ENCODE peak calls at places on chromosomes 7 and 10, in five cellular contexts. V is activated naive CD8-positive, alpha-beta T cell treated with anti-CD3 and anti-CD28 coated beads, Interleukin-2, amount 50 U/mL, for 24 hours; T is activated T-cell treated with anti-CD3 and anti-CD28 coated beads for 4 hours; E is NCI-H1105; L is upper lobe of right lung. B is an unnamed sample.

GRCh38 chr7:50531928-50532327 is 33.3 kb downstream of the DDC start:
- DNase-seq in V (no peak), T (no peak), E (peak), L (no peak), B (no peak)

GRCh38 chr7:81264116-81264515 is 345.3 kb upstream of the SEMA3C start:
- DNase-seq in V (no peak), T (no peak), E (peak), L (no peak), B (no peak)

GRCh38 chr7:92751902-92752901 is 84.2 kb downstream of the CDK6 start:
- DNase-seq in V (no peak), T (no peak), E (no peak), L (no peak), B (no peak)

GRCh38 chr7:43906327-43907010 is at the start of gene URGCP:
- DNase-seq in V (peak), T (peak), E (peak), L (peak), B (no peak)

GRCh38 chr7:418636-419280 is 100.9 kb downstream of the PDGFA start:
- DNase-seq in V (no peak), T (no peak), E (no peak), L (peak), B (no peak)

GRCh38 chr10:37576154-37576553 is 281.3 kb downstream of the ZNF248 start:
- DNase-seq in V (no peak), T (no peak), E (no peak), L (no peak), B (no peak)

GRCh38 chr10:130686680-130687300 is 550.6 kb downstream of the GLRX3 start:
- DNase-seq in V (no peak), T (no peak), E (no peak), L (no peak), B (no peak)

GRCh38 chr10:60797200-60797599 is 18.9 kb downstream of the CDK1 start:
- DNase-seq in V (no peak), T (no peak), E (no peak), L (no peak), B (no peak)

GRCh38 chr7:2109936-2110585 is 122.7 kb downstream of the MAD1L1 start:
- DNase-seq in V (peak), T (peak), E (no peak), L (no peak), B (peak)

GRCh38 chr7:6234384-6234783 is 38.0 kb downstream of the CYTH3 start:
- DNase-seq in V (peak), T (no peak), E (no peak), L (no peak), B (no peak)

GRCh38 chr7:36155811-36156361 is 2.8 kb downstream of the EEPD1 start:
- DNase-seq in V (no peak), T (no peak), E (peak), L (no peak), B (peak)

GRCh38 chr10:88205842-88206446 is 342.5 kb downstream of the PTEN start:
- DNase-seq in V (no peak), T (no peak), E (no peak), L (no peak), B (no peak)

GRCh38 chr10:28105561-28105960 is 106.7 kb upstream of the ODAD2 start:
- DNase-seq in V (no peak), T (no peak), E (no peak), L (no peak), B (no peak)

GRCh38 chr7:30996883-30997282 is 33.1 kb downstream of the GHRHR start:
- DNase-seq in V (no peak), T (no peak), E (no peak), L (no peak), B (no peak)

GRCh38 chr10:115989621-115990020 is 283.4 kb downstream of the GFRA1 start:
- DNase-seq in V (no peak), T (no peak), E (no peak), L (no peak), B (no peak)

GRCh38 chr10:92387289-92387940 is 96.4 kb downstream of the MARCHF5 start:
- DNase-seq in V (peak), T (no peak), E (no peak), L (no peak), B (peak)

GRCh38 chr7:116511552-116512523 is 12.3 kb downstream of the CAV2 start:
- DNase-seq in V (peak), T (no peak), E (no peak), L (no peak), B (peak)

GRCh38 chr10:2938869-2939268 is 128.5 kb upstream of the PFKP start:
- DNase-seq in V (no peak), T (no peak), E (no peak), L (no peak), B (no peak)

GRCh38 chr10:49627031-49627430 is 13.2 kb downstream of the CHAT start:
- DNase-seq in V (no peak), T (no peak), E (no peak), L (no peak), B (no peak)

GRCh38 chr7:635227-635626 is 91.3 kb upstream of the DNAAF5 start:
- DNase-seq in V (no peak), T (no peak), E (no peak), L (peak), B (no peak)

GRCh38 chr7:98294798-98295382 is 13.4 kb downstream of the BRI3 start:
- DNase-seq in V (peak), T (no peak), E (peak), L (peak), B (peak)

GRCh38 chr7:66952343-66953043 is 31.5 kb downstream of the TMEM248 start:
- DNase-seq in V (no peak), T (no peak), E (no peak), L (no peak), B (peak)

GRCh38 chr10:35352508-35352907 is 16.2 kb downstream of the CCNY start:
- DNase-seq in V (no peak), T (no peak), E (no peak), L (no peak), B (no peak)

GRCh38 chr7:1550005-1550845 is 5.8 kb downstream of the TMEM184A start:
- DNase-seq in V (no peak), T (no peak), E (no peak), L (no peak), B (no peak)

GRCh38 chr7:157272351-157273207 is 64.2 kb upstream of the DNAJB6 start:
- DNase-seq in V (no peak), T (no peak), E (no peak), L (peak), B (no peak)

GRCh38 chr7:272108-272615 is 17.8 kb upstream of the FOXL3 start:
- DNase-seq in V (no peak), T (no peak), E (no peak), L (no peak), B (no peak)

GRCh38 chr7:105854516-105854915 is 21.9 kb downstream of the ATXN7L1 start:
- DNase-seq in V (no peak), T (no peak), E (no peak), L (no peak), B (no peak)